ENCODE peak calls at places on chromosomes 3 and 15, in four cellular contexts. E, Y, X and H are unnamed samples.

GRCh38 chr3:4819761-4820160 is 159.5 kb upstream of the BHLHE40 start:
- DNase-seq in E (no peak), Y (no peak), X (no peak), H (no peak)

GRCh38 chr3:71244153-71245051 is 339.1 kb downstream of the FOXP1 start:
- DNase-seq in E (no peak), Y (no peak), X (peak; percentile 67), H (no peak)

GRCh38 chr15:29859981-29860745 is 37.9 kb upstream of the TJP1 start:
- DNase-seq in E (no peak), Y (no peak), X (peak; percentile 84), H (no peak)

GRCh38 chr15:56837281-56837680 is 81.2 kb upstream of the TCF12 start:
- DNase-seq in E (no peak), Y (no peak), X (peak; percentile 65), H (no peak)

GRCh38 chr3:16173696-16174355 is 654 bp upstream of the GALNT15 start:
- DNase-seq in E (no peak), Y (no peak), X (peak; percentile 61), H (no peak)

GRCh38 chr15:43516801-43517353 is 531 bp upstream of the MAP1A start:
- DNase-seq in E (no peak), Y (no peak), X (peak; percentile 68), H (peak; percentile 29)

GRCh38 chr3:179189764-179190163 is 41.6 kb downstream of the PIK3CA start:
- DNase-seq in E (no peak), Y (peak; percentile 45), X (peak; percentile 84), H (peak; percentile 48)

GRCh38 chr3:180601688-180602666 is at the start of gene TTC14:
- DNase-seq in E (peak; percentile 93), Y (peak; percentile 94), X (peak; percentile 94), H (peak; percentile 95)

GRCh38 chr3:105157016-105157765 is 209.5 kb upstream of the ALCAM start:
- DNase-seq in E (no peak), Y (no peak), X (no peak), H (no peak)

GRCh38 chr15:95300958-95301357 is 1029.5 kb upstream of the NR2F2 start:
- DNase-seq in E (no peak), Y (peak; percentile 93), X (peak; percentile 64), H (no peak)
- H3K4me2 ChIP-seq in E (no peak overlapping the region), Y (peak overlapping the region; percentile 66), X (peak overlapping the region; percentile 23), H (no peak overlapping the region)

GRCh38 chr3:141373232-141373631 is 4.9 kb downstream of the ZBTB38 start:
- DNase-seq in E (no peak), Y (no peak), X (no peak), H (no peak)

GRCh38 chr3:141372656-141373055 is 4.4 kb downstream of the ZBTB38 start:
- DNase-seq in E (no peak), Y (no peak), X (no peak), H (no peak)

GRCh38 chr3:141371882-141372281 is 3.6 kb downstream of the ZBTB38 start:
- DNase-seq in E (no peak), Y (no peak), X (no peak), H (no peak)

GRCh38 chr3:141375381-141376301 is 7.3 kb downstream of the ZBTB38 start:
- DNase-seq in E (no peak), Y (no peak), X (no peak), H (no peak)

GRCh38 chr3:141373768-141374526 is 5.6 kb downstream of the ZBTB38 start:
- DNase-seq in E (no peak), Y (no peak), X (peak; percentile 52), H (no peak)
- H3K27ac ChIP-seq in E (no peak overlapping the region), Y (no peak overlapping the region), X (peak overlapping the region; percentile 8), H (no peak overlapping the region)

GRCh38 chr15:52706091-52706490 is 26.9 kb upstream of the ATOSA start:
- DNase-seq in E (no peak), Y (no peak), X (no peak), H (no peak)
- H3K4me2 ChIP-seq in E (no peak overlapping the region), Y (no peak overlapping the region), X (no peak overlapping the region), H (no peak overlapping the region)

GRCh38 chr3:42099020-42099765 is 8.0 kb downstream of the TRAK1 start:
- DNase-seq in E (no peak), Y (no peak), X (no peak), H (no peak)
- H3K27ac ChIP-seq in E (no peak overlapping the region), Y (peak overlapping the region; percentile 1), X (no peak overlapping the region), H (no peak overlapping the region)

GRCh38 chr3:113660901-113661300 is 35.5 kb downstream of the USF3 start:
- DNase-seq in E (no peak), Y (no peak), X (peak; percentile 87), H (no peak)
- H3K4me2 ChIP-seq in E (no peak overlapping the region), Y (no peak overlapping the region), X (peak overlapping the region; percentile 32), H (no peak overlapping the region)

GRCh38 chr3:136277634-136278033 is 27.5 kb downstream of the PCCB start:
- DNase-seq in E (no peak), Y (no peak), X (no peak), H (no peak)
- H3K27ac ChIP-seq in E (no peak overlapping the region), Y (no peak overlapping the region), X (no peak overlapping the region), H (no peak overlapping the region)

DNA sequence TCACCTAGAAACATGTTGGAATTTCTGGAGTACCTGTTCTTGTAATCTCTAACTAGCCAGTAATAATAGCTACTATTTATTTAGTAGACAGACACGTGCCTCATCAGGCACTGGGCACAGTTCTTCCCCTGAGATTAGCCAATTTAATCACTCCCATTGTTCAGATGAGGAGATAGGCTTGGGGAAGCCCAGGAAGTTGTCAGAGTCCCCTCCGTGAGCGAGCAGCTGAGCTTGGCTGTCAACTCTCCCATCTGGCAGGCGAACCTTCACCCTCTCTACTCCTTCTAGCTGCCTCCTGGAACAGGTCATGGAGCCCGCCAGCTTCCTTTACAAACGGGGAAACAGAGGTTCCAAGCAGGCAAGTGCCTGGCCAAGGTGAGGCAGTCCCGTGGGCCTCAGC is 31.1 kb upstream of the FGD5 start:
- DNase-seq in E (peak; percentile 49), Y (no peak), X (no peak), H (peak; percentile 48)
- H3K4me2 ChIP-seq in E (no peak overlapping the region), Y (no peak overlapping the region), X (no peak overlapping the region), H (no peak overlapping the region)

DNA sequence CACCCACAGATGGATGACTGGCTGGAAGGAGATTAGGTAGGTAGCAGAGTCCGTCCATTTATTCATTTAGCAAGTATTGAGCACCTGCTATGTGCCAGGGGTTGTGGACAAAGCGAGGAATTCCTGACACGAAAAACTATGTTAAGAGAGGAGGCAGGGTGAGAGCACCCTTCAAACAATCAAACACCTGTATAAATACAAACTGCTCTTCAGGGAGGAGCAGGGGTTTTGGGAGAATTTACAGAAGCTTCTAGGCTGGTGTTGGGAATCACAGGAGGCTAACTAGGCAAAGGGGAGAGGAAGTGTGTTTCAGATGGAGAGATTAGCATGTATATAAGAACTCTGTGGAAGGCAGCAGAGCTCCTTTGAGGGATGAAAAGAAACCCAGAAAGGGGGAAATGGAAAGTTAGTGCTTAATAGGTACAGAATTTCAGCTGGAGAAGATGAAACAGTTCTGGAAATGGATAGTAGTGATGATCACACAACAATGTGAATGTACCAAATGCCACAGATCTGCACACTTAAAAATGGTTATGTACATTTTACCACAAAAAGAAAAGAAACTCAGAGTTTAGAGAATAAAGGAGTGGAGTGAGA is 805 bp upstream of the SEC22C start:
- DNase-seq in E (no peak), Y (no peak), X (no peak), H (no peak)
- H3K27ac ChIP-seq in E (peak overlapping the region; percentile 74), Y (peak overlapping the region; percentile 70), X (no peak overlapping the region), H (peak overlapping the region; percentile 91)

DNA sequence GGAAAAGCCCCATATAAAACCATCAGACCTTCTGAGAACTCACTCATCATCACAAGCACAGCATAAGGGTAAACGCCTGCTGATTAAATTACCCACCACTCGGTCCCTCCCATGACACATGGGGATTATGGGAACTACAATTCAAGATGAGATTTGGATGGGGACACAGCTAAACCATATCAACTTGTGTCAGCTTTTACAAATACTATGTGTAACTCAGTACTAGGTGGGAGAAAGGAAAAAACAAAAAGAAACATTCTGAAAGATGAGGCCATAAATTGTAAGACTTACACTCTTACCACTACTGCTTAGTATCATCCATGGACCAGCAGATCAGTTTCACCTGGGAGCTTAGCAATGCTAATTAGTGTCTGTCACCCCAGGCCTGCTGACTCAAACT is 373.9 kb upstream of the TGFBR2 start:
- DNase-seq in E (no peak), Y (no peak), X (no peak), H (no peak)
- H3K4me2 ChIP-seq in E (no peak overlapping the region), Y (no peak overlapping the region), X (peak overlapping the region; percentile 22), H (no peak overlapping the region)

DNA sequence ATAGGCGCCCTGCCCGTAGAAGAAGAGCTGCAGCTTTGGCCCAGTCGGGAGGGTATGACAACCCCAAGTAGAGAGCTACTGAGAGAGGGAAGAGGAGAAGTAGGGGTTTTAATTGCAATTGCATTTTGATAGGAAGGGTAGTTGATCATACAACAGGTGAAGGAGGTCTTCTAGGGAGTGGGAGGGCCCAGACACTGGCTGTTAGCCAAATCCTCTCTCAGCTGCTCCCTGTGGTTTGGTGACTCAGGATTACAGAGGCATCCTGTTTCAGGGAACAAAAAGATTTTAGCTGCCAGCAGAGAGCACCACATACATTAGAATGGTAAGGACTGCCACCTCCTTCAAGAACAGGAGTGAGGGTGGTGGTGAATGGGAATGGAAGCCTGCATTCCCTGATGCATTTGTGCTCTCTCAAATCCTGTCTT is 408.9 kb upstream of the THBS1 start:
- DNase-seq in E (peak; percentile 85), Y (peak; percentile 99), X (peak; percentile 99), H (peak; percentile 85)
- H3K27ac ChIP-seq in E (no peak overlapping the region), Y (peak overlapping the region; percentile 87), X (peak overlapping the region; percentile 91), H (peak overlapping the region; percentile 76)